ENCODE peak calls at places on chromosomes 16 and 17, in four cellular contexts. Q, I, Y and D are unnamed samples.

GRCh38 chr17:12342609-12343248 is 322.1 kb downstream of the MAP2K4 start:
- DNase-seq in Q (no peak), Y (peak; percentile 89), I (no peak), D (peak; percentile 82)

GRCh38 chr16:83878838-83879237 is 20.1 kb upstream of the MLYCD start:
- DNase-seq in I (no peak), Q (no peak), Y (no peak), D (no peak)

GRCh38 chr16:18931756-18932155 is 5.5 kb upstream of the SMG1 start:
- DNase-seq in Q (no peak), Y (no peak), I (peak; percentile 73), D (no peak)

GRCh38 chr17:62134397-62134796 is 69.3 kb upstream of the MED13 start:
- DNase-seq in Q (no peak), I (no peak), Y (no peak), D (no peak)

GRCh38 chr16:73020409-73020884 is 27.5 kb downstream of the ZFHX3 start:
- DNase-seq in Y (no peak), Q (peak; percentile 65), I (peak; percentile 74), D (no peak)

GRCh38 chr16:31529398-31530312 is 2.0 kb downstream of the AHSP start:
- DNase-seq in Y (peak; percentile 33), Q (no peak), I (no peak), D (peak; percentile 37)

GRCh38 chr17:19540706-19541370 is 7.2 kb downstream of the SLC47A1 start:
- DNase-seq in I (no peak), Q (no peak), Y (no peak), D (no peak)

GRCh38 chr16:84786605-84787302 is 33.0 kb upstream of the CRISPLD2 start:
- DNase-seq in Y (no peak), I (no peak), Q (no peak), D (no peak)

GRCh38 chr16:69107311-69107962 is 2.0 kb downstream of the HAS3 start:
- DNase-seq in Y (peak; percentile 52), Q (no peak), I (peak; percentile 32), D (peak; percentile 47)

GRCh38 chr17:36608794-36609497 is 7.6 kb downstream of the MRM1 start:
- DNase-seq in Q (no peak), Y (peak; percentile 60), I (no peak), D (peak; percentile 79)

GRCh38 chr17:4721203-4722135 is 9.8 kb upstream of the MED11 start:
- DNase-seq in I (no peak), Y (no peak), Q (no peak), D (no peak)

GRCh38 chr16:4288148-4288921 is 15.5 kb upstream of the TFAP4 start:
- DNase-seq in Y (peak; percentile 95), Q (no peak), I (peak; percentile 79), D (peak; percentile 89)

GRCh38 chr16:87056083-87056482 is 261.1 kb downstream of the C16orf95 start:
- DNase-seq in Y (no peak), I (no peak), Q (no peak), D (peak; percentile 28)

GRCh38 chr17:79050591-79050990 is 24.0 kb upstream of the ENGASE start:
- DNase-seq in I (no peak), Y (no peak), Q (no peak), D (no peak)

GRCh38 chr16:51637744-51638100 is 486.7 kb upstream of the SALL1 start:
- DNase-seq in I (no peak), Y (no peak), Q (no peak), D (no peak)

GRCh38 chr16:11101695-11102522 is 154.1 kb downstream of the SOCS1 start:
- DNase-seq in I (no peak), Q (no peak), Y (no peak), D (no peak)